ENCODE peak calls at places on chromosomes 12 and 14, in seven cellular contexts. N is stimulated activated CD4-positive, alpha-beta T cell treated with anti-CD3 and anti-CD28 coated beads, Interleukin-1b, Interleukin-23, amount 100 ng/mL, for 48 hours; T is naive thymus-derived CD8-positive, alpha-beta T cell; U is GM19239; P is HFFc6; O is KBM-7; D is NCI-H1092. M is an unnamed sample.

GRCh38 chr14:83419420-83419819 is 1885.8 kb upstream of the SEL1L start:
- DNase-seq in U (no peak), O (no peak), T (no peak), D (peak), P (no peak), N (no peak), M (no peak)

GRCh38 chr12:49832836-49833421 is 4.7 kb upstream of the NCKAP5L start:
- DNase-seq in U (no peak), P (peak), O (no peak), N (no peak), D (no peak), T (no peak), M (no peak)

GRCh38 chr12:5429741-5430557 is 2.0 kb upstream of the NTF3 start:
- DNase-seq in N (no peak), O (no peak), D (no peak), U (no peak), T (no peak), P (no peak), M (no peak)

GRCh38 chr14:20498622-20499021 is 6.7 kb upstream of the RNASE10 start:
- DNase-seq in U (no peak), P (no peak), N (no peak), O (peak), D (no peak), T (no peak), M (no peak)

GRCh38 chr12:98821232-98821631 is 176.1 kb downstream of the APAF1 start:
- DNase-seq in O (no peak), N (no peak), U (no peak), T (no peak), P (no peak), D (no peak), M (no peak)

GRCh38 chr14:70073924-70074566 is 114.7 kb downstream of the SLC8A3 start:
- DNase-seq in O (peak), N (peak), P (peak), D (peak), T (no peak), U (peak), M (peak)

GRCh38 chr14:101132051-101132541 is 228.6 kb upstream of the RTL1 start:
- DNase-seq in U (no peak), D (no peak), O (no peak), N (no peak), T (no peak), P (no peak), M (no peak)

GRCh38 chr14:104290756-104291122 is 152.4 kb downstream of the KIF26A start:
- DNase-seq in U (no peak), O (no peak), T (no peak), N (no peak), P (no peak), D (no peak), M (no peak)

GRCh38 chr12:1306096-1306495 is 288.3 kb downstream of the FBXL14 start:
- DNase-seq in T (no peak), U (no peak), O (peak), D (no peak), P (no peak), N (no peak), M (no peak)

GRCh38 chr12:46835785-46836184 is 10.0 kb upstream of the SLC38A4 start:
- DNase-seq in D (no peak), U (no peak), O (no peak), N (no peak), T (no peak), P (no peak), M (no peak)

GRCh38 chr12:32390572-32391219 is 8.7 kb upstream of the FGD4 start:
- DNase-seq in U (no peak), N (peak), P (no peak), D (peak), O (no peak), T (no peak), M (peak)

GRCh38 chr14:85619866-85620265 is 89.9 kb downstream of the FLRT2 start:
- DNase-seq in P (no peak), D (no peak), N (no peak), U (no peak), O (no peak), T (no peak), M (no peak)

GRCh38 chr12:89770391-89770790 is 61.8 kb upstream of the ATP2B1 start:
- DNase-seq in P (no peak), O (no peak), D (no peak), U (no peak), N (no peak), T (no peak), M (no peak)

M was measured in CD4-positive, CD25-positive, alpha-beta regulatory T cell.